ENCODE peak calls at places on chromosomes 6 and 20, in ten cellular contexts. F, G, Q, S, I, D, J, A, L and N are unnamed samples.

GRCh38 chr6:7732219-7732618 is 6.3 kb downstream of the BMP6 start:
- DNase-seq in J (no peak), S (no peak), G (no peak), Q (no peak), L (no peak), A (no peak), D (no peak), I (no peak), F (no peak), N (no peak)

GRCh38 chr20:41052742-41053419 is 24.3 kb downstream of the TOP1 start:
- DNase-seq in J (no peak), L (no peak), S (no peak), D (no peak), F (no peak), I (peak), A (no peak), Q (no peak), G (no peak), N (peak)

GRCh38 chr6:150403458-150404245 is 34.8 kb downstream of the IYD start:
- DNase-seq in J (peak), D (no peak), A (peak), I (peak), S (no peak), Q (no peak), G (peak), F (no peak), L (peak), N (peak)

GRCh38 chr6:43716099-43716498 is 28.5 kb upstream of the MRPS18A start:
- DNase-seq in J (no peak), S (no peak), A (no peak), F (no peak), I (no peak), D (peak), Q (no peak), L (no peak), G (no peak), N (no peak)

GRCh38 chr6:104402572-104402971 is 457.1 kb downstream of the HACE1 start:
- DNase-seq in F (no peak), J (no peak), L (peak), S (no peak), D (no peak), G (no peak), Q (no peak), A (no peak), I (no peak), N (no peak)

GRCh38 chr6:108798672-108799355 is 49.4 kb upstream of the ARMC2 start:
- DNase-seq in L (no peak), D (peak), S (no peak), Q (no peak), F (no peak), J (no peak), I (no peak), A (no peak), G (no peak), N (no peak)

GRCh38 chr6:165663736-165664552 is 903 bp upstream of the PDE10A start:
- DNase-seq in L (peak), D (no peak), G (no peak), F (peak), Q (no peak), S (peak), J (no peak), I (no peak), A (peak), N (peak)

GRCh38 chr6:4316867-4317400 is 181.6 kb upstream of the ECI2 start:
- DNase-seq in G (peak), Q (peak), S (no peak), F (no peak), L (peak), D (peak), J (peak), A (no peak), I (peak), N (peak)

GRCh38 chr6:15516923-15517560 is 145.8 kb downstream of the DTNBP1 start:
- DNase-seq in L (no peak), G (peak), Q (no peak), J (no peak), A (no peak), D (no peak), F (no peak), I (no peak), S (no peak), N (no peak)

GRCh38 chr20:19806806-19807691 is 49.0 kb downstream of the RIN2 start:
- DNase-seq in F (no peak), G (no peak), Q (no peak), I (peak), S (no peak), A (no peak), D (no peak), L (peak), J (peak), N (peak)

GRCh38 chr20:11814276-11814675 is 103.4 kb upstream of the BTBD3 start:
- DNase-seq in A (no peak), J (peak), F (no peak), L (peak), G (no peak), S (no peak), I (peak), Q (peak), D (no peak), N (peak)

GRCh38 chr6:106134906-106135634 is 48.9 kb downstream of the PRDM1 start:
- DNase-seq in Q (no peak), A (peak), L (peak), I (no peak), J (peak), F (peak), D (peak), G (no peak), S (no peak), N (peak)

GRCh38 chr6:27837636-27838512 is 74.3 kb downstream of the OR2B2 start:
- DNase-seq in G (peak), Q (peak), J (peak), D (peak), L (peak), F (peak), I (peak), S (peak), A (peak), N (peak)

GRCh38 chr6:167722634-167723309 is 103.9 kb upstream of the AFDN start:
- DNase-seq in G (no peak), I (no peak), D (no peak), F (no peak), L (no peak), Q (no peak), J (no peak), S (no peak), A (no peak), N (no peak)

GRCh38 chr20:44354979-44355502 is 458 bp upstream of the HNF4A start:
- DNase-seq in A (no peak), I (no peak), S (no peak), D (no peak), J (no peak), G (no peak), L (no peak), F (no peak), Q (no peak), N (no peak)

GRCh38 chr6:84854801-84855400 is 90.5 kb upstream of the TBX18 start:
- DNase-seq in I (no peak), F (no peak), G (no peak), L (no peak), S (no peak), Q (no peak), A (no peak), D (no peak), J (no peak), N (peak)

GRCh38 chr6:79441222-79441621 is 96.0 kb downstream of the LCA5 start:
- DNase-seq in I (no peak), S (no peak), D (no peak), Q (no peak), F (no peak), G (no peak), A (no peak), J (no peak), L (peak), N (no peak)

GRCh38 chr6:31901415-31901952 is 402 bp downstream of the ZBTB12 start:
- DNase-seq in A (no peak), F (no peak), G (peak), D (peak), J (peak), Q (peak), L (no peak), S (peak), I (peak), N (peak)

GRCh38 chr6:33163540-33163939 is 28.7 kb downstream of the COL11A2 start:
- DNase-seq in A (peak), J (no peak), G (no peak), S (no peak), L (no peak), I (no peak), F (no peak), D (no peak), Q (no peak), N (no peak)

GRCh38 chr6:74115674-74116073 is 419.7 kb downstream of the CD109 start:
- DNase-seq in L (peak), J (no peak), F (no peak), D (no peak), I (peak), Q (no peak), S (no peak), A (no peak), G (no peak), N (peak)

GRCh38 chr20:51769941-51770615 is 1.9 kb upstream of the ATP9A start:
- DNase-seq in Q (no peak), G (no peak), F (no peak), J (no peak), S (no peak), I (no peak), L (no peak), D (no peak), A (no peak), N (no peak)

GRCh38 chr6:168016756-168017525 is 19.5 kb downstream of the KIF25 start:
- DNase-seq in G (no peak), L (peak), J (peak), F (no peak), A (peak), Q (no peak), I (no peak), S (no peak), D (no peak), N (no peak)

GRCh38 chr6:165556116-165556843 is 106.8 kb downstream of the PDE10A start:
- DNase-seq in I (peak), J (peak), F (no peak), L (peak), D (no peak), Q (no peak), S (no peak), A (no peak), G (no peak), N (no peak)

GRCh38 chr6:18441253-18441979 is 54.3 kb downstream of the RNF144B start:
- DNase-seq in D (no peak), G (no peak), Q (no peak), A (no peak), S (no peak), F (no peak), L (no peak), I (no peak), J (no peak), N (no peak)

GRCh38 chr6:63764318-63764916 is 128.8 kb downstream of the PHF3 start:
- DNase-seq in Q (peak), D (no peak), A (no peak), L (peak), F (peak), I (peak), G (no peak), S (peak), J (no peak), N (peak)
- TF ChIP-seq CTCF in Q (peak), D (peak), A (peak), L (peak), F (peak), I (peak), G (peak), S (no peak), J (peak), N (peak)

DNA sequence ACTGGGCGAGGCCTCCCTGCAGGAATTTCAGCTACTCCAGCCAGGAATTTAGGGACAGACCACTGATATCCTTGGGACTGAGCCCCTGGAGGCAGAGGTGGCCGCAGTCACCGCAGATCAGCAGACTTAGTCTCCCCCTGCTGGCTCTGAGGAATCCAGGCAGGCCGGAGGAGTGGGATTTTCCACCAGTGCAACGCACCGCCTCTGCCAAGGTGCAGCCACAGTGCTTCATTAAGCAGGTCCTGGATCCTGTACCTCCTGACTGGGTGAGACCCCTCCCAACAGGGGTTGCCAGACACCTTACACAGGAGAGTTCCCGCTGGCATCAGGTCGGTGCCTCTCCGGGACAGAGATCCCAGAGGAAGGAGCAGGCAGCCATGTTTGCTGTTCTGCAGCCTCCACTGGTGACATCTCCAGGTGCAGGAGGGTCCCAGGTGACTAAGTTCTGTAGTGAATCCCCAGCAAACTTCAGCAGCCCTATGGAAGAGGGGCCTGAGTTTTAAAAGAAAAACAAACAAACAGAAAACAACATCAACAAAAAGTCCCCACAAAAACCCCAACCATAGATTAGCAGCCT is 515.2 kb downstream of the FRK start:
- DNase-seq in A (no peak), D (no peak), I (no peak), J (no peak), Q (no peak), S (no peak), L (no peak), G (no peak), F (peak), N (no peak)
- TF ChIP-seq CTCF in A (no peak), D (no peak), I (peak), J (no peak), Q (no peak), S (no peak), L (no peak), G (no peak), F (peak), N (peak)

GRCh38 chr20:10094566-10095173 is 59.9 kb downstream of the ANKEF1 start:
- DNase-seq in I (no peak), D (no peak), A (no peak), J (no peak), G (no peak), F (no peak), L (no peak), S (no peak), Q (no peak), N (peak)

GRCh38 chr20:10093087-10093591 is 58.4 kb downstream of the ANKEF1 start:
- DNase-seq in D (no peak), G (no peak), L (peak), I (peak), F (no peak), Q (peak), J (peak), A (no peak), S (no peak), N (peak)

DNA sequence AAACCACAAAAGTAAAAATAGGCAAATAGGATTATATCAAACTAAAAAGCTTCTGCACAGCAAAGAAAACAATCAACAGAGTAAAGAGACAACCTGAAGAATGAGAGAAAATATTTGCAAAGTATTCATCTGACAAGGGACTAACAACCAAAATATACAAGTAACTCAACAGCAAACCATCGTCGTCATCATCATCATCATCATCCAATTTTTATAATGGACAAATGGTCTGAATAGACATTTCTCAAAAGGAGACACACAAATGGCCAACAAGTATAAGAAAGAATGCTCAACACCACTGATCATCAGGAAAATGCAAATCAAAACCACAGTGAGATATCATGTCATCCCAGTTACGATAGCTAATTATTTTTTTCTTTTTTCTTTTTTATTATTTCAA is 62.0 kb downstream of the ANKEF1 start:
- DNase-seq in I (no peak), A (no peak), J (no peak), D (no peak), Q (no peak), F (no peak), G (no peak), S (no peak), L (no peak), N (no peak)
- TF ChIP-seq CTCF in I (no peak), A (no peak), J (no peak), D (no peak), Q (no peak), F (no peak), G (no peak), S (no peak), L (no peak), N (no peak)

DNA sequence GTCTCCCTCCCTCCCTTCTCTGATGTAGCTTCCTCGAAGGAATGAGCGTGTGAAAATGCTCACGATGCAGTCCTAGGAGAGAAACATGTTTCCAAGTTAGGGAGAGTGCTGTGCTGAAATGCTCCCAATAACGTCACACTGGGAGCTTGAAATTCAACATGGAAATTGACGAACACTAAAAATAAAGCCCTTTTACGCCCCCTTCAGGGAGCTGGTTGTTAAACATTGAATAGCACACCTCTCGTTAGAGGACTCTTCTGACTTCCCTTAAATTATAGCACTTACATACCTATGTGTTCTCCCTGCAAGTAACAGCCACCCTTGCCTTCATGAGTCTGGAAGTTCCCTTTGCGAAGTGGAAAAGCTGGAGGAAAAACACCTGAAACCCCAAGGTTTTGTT is 88.6 kb downstream of the BFSP1 start:
- DNase-seq in I (no peak), F (no peak), G (no peak), Q (no peak), L (no peak), A (no peak), J (no peak), D (no peak), S (no peak), N (peak)
- TF ChIP-seq CTCF in I (no peak), F (peak), G (no peak), Q (no peak), L (no peak), A (no peak), J (no peak), D (no peak), S (no peak), N (no peak)